ENCODE peak calls at places on chromosomes 1 and 21, in nine cellular contexts. One of them, this sample, is unnamed.

GRCh38 chr1:163414778-163415177 is 93.0 kb downstream of the NUF2 start:
- DNase-seq in IMR-90: no peak
- DNase-seq in cardiac fibroblast: no peak
- DNase-seq in GM23338: no peak
- DNase-seq in lower lobe of right lung: no peak
- DNase-seq in choroid plexus epithelial cell: no peak
- DNase-seq in transverse colon: no peak
- DNase-seq in skeletal muscle cell: no peak
- DNase-seq in mammary epithelial cell: no peak
- DNase-seq in this sample: no peak

GRCh38 chr21:44406953-44407352 is 48.4 kb upstream of the LRRC3 start:
- DNase-seq in IMR-90: no peak
- DNase-seq in cardiac fibroblast: no peak
- DNase-seq in GM23338: no peak
- DNase-seq in lower lobe of right lung: no peak
- DNase-seq in choroid plexus epithelial cell: no peak
- DNase-seq in transverse colon: no peak
- DNase-seq in skeletal muscle cell: no peak
- DNase-seq in mammary epithelial cell: no peak
- DNase-seq in this sample: no peak

GRCh38 chr1:3217096-3217724 is 148.2 kb downstream of the PRDM16 start:
- DNase-seq in IMR-90: no peak
- DNase-seq in cardiac fibroblast: no peak
- DNase-seq in GM23338: no peak
- DNase-seq in lower lobe of right lung: no peak
- DNase-seq in choroid plexus epithelial cell: no peak
- DNase-seq in transverse colon: no peak
- DNase-seq in skeletal muscle cell: no peak
- DNase-seq in mammary epithelial cell: no peak
- DNase-seq in this sample: peak; percentile 14

GRCh38 chr1:66648896-66649597 is 103.2 kb upstream of the DYNLT5 start:
- DNase-seq in IMR-90: no peak
- DNase-seq in cardiac fibroblast: no peak
- DNase-seq in GM23338: no peak
- DNase-seq in lower lobe of right lung: peak; percentile 54
- DNase-seq in choroid plexus epithelial cell: peak; percentile 66
- DNase-seq in transverse colon: peak; percentile 8
- DNase-seq in skeletal muscle cell: no peak
- DNase-seq in mammary epithelial cell: no peak
- DNase-seq in this sample: no peak

GRCh38 chr1:155831279-155831976 is 25.6 kb downstream of the GON4L start:
- DNase-seq in IMR-90: no peak
- DNase-seq in cardiac fibroblast: no peak
- DNase-seq in GM23338: no peak
- DNase-seq in lower lobe of right lung: no peak
- DNase-seq in choroid plexus epithelial cell: no peak
- DNase-seq in transverse colon: no peak
- DNase-seq in skeletal muscle cell: no peak
- DNase-seq in mammary epithelial cell: no peak
- DNase-seq in this sample: no peak

GRCh38 chr1:187038789-187039188 is 210.0 kb downstream of the PLA2G4A start:
- DNase-seq in IMR-90: peak; percentile 61
- DNase-seq in cardiac fibroblast: peak; percentile 8
- DNase-seq in GM23338: no peak
- DNase-seq in lower lobe of right lung: no peak
- DNase-seq in choroid plexus epithelial cell: peak; percentile 63
- DNase-seq in transverse colon: no peak
- DNase-seq in skeletal muscle cell: peak; percentile 7
- DNase-seq in mammary epithelial cell: peak; percentile 81
- DNase-seq in this sample: peak; percentile 50

GRCh38 chr1:81571946-81572345 is 228.8 kb upstream of the ADGRL2 start:
- DNase-seq in IMR-90: no peak
- DNase-seq in cardiac fibroblast: no peak
- DNase-seq in GM23338: no peak
- DNase-seq in lower lobe of right lung: no peak
- DNase-seq in choroid plexus epithelial cell: no peak
- DNase-seq in transverse colon: no peak
- DNase-seq in skeletal muscle cell: no peak
- DNase-seq in mammary epithelial cell: no peak
- DNase-seq in this sample: no peak

GRCh38 chr1:5296135-5296930 is 641.9 kb downstream of the AJAP1 start:
- DNase-seq in IMR-90: no peak
- DNase-seq in cardiac fibroblast: no peak
- DNase-seq in GM23338: no peak
- DNase-seq in lower lobe of right lung: no peak
- DNase-seq in choroid plexus epithelial cell: no peak
- DNase-seq in transverse colon: no peak
- DNase-seq in skeletal muscle cell: no peak
- DNase-seq in mammary epithelial cell: no peak
- DNase-seq in this sample: no peak

GRCh38 chr1:187474266-187474665 is 645.5 kb downstream of the PLA2G4A start:
- DNase-seq in IMR-90: peak; percentile 80
- DNase-seq in cardiac fibroblast: peak; percentile 45
- DNase-seq in GM23338: no peak
- DNase-seq in lower lobe of right lung: no peak
- DNase-seq in choroid plexus epithelial cell: peak; percentile 62
- DNase-seq in transverse colon: no peak
- DNase-seq in skeletal muscle cell: peak; percentile 36
- DNase-seq in mammary epithelial cell: no peak
- DNase-seq in this sample: peak; percentile 62

GRCh38 chr1:111218947-111219346 is 8.6 kb upstream of the CHI3L2 start:
- DNase-seq in IMR-90: no peak
- DNase-seq in cardiac fibroblast: no peak
- DNase-seq in GM23338: no peak
- DNase-seq in lower lobe of right lung: no peak
- DNase-seq in choroid plexus epithelial cell: no peak
- DNase-seq in transverse colon: no peak
- DNase-seq in skeletal muscle cell: no peak
- DNase-seq in mammary epithelial cell: no peak
- DNase-seq in this sample: no peak
- H3K4me3 ChIP-seq in IMR-90: no peak overlapping the region
- H3K4me3 ChIP-seq in cardiac fibroblast: no peak overlapping the region
- H3K4me3 ChIP-seq in GM23338: no peak overlapping the region
- H3K4me3 ChIP-seq in lower lobe of right lung: no peak overlapping the region
- H3K4me3 ChIP-seq in choroid plexus epithelial cell: no peak overlapping the region
- H3K4me3 ChIP-seq in transverse colon: no peak overlapping the region
- H3K4me3 ChIP-seq in skeletal muscle cell: no peak overlapping the region
- H3K4me3 ChIP-seq in mammary epithelial cell: no peak overlapping the region
- H3K4me3 ChIP-seq in this sample: no peak overlapping the region

GRCh38 chr1:179875606-179876288 is 1.9 kb downstream of the TOR1AIP2 start:
- DNase-seq in IMR-90: no peak
- DNase-seq in cardiac fibroblast: no peak
- DNase-seq in GM23338: no peak
- DNase-seq in lower lobe of right lung: no peak
- DNase-seq in choroid plexus epithelial cell: no peak
- DNase-seq in transverse colon: no peak
- DNase-seq in skeletal muscle cell: no peak
- DNase-seq in mammary epithelial cell: no peak
- DNase-seq in this sample: no peak

GRCh38 chr1:179873366-179873978 is 4.1 kb downstream of the TOR1AIP2 start:
- DNase-seq in IMR-90: no peak
- DNase-seq in cardiac fibroblast: no peak
- DNase-seq in GM23338: no peak
- DNase-seq in lower lobe of right lung: no peak
- DNase-seq in choroid plexus epithelial cell: no peak
- DNase-seq in transverse colon: no peak
- DNase-seq in skeletal muscle cell: no peak
- DNase-seq in mammary epithelial cell: no peak
- DNase-seq in this sample: no peak

GRCh38 chr1:179877586-179878265 is at the start of gene TOR1AIP2:
- DNase-seq in IMR-90: peak; percentile 75
- DNase-seq in cardiac fibroblast: peak; percentile 81
- DNase-seq in GM23338: peak; percentile 96
- DNase-seq in lower lobe of right lung: peak; percentile 95
- DNase-seq in choroid plexus epithelial cell: peak; percentile 81
- DNase-seq in transverse colon: peak; percentile 93
- DNase-seq in skeletal muscle cell: peak; percentile 31
- DNase-seq in mammary epithelial cell: peak; percentile 79
- DNase-seq in this sample: peak; percentile 75

GRCh38 chr1:179879797-179880196 is 2.2 kb upstream of the TOR1AIP2 start:
- DNase-seq in IMR-90: no peak
- DNase-seq in cardiac fibroblast: no peak
- DNase-seq in GM23338: no peak
- DNase-seq in lower lobe of right lung: no peak
- DNase-seq in choroid plexus epithelial cell: no peak
- DNase-seq in transverse colon: no peak
- DNase-seq in skeletal muscle cell: no peak
- DNase-seq in mammary epithelial cell: no peak
- DNase-seq in this sample: no peak

DNA sequence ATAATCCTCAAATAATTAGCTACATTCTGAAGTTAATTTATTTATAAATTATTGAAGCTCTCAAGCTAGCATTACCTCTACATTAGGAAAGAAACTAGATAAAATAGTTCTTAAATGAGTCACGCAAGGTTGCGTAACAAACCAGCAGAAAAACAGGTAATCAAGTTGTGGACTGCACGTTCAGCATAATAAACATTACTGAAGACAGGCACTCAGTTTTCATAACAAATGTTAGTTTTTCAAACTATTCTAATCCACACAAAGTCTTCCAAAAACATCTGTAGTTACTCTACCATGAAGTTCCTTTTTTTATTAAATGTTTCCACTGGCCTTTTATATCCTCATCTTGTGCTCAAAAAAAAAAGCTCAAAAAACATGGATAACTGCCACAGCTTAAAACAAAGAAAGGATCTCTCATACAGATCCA is 1.3 kb downstream of the TOR1AIP2 start:
- DNase-seq in IMR-90: peak; percentile 61
- DNase-seq in cardiac fibroblast: peak; percentile 44
- DNase-seq in GM23338: no peak
- DNase-seq in lower lobe of right lung: no peak
- DNase-seq in choroid plexus epithelial cell: peak; percentile 67
- DNase-seq in transverse colon: peak; percentile 10
- DNase-seq in skeletal muscle cell: no peak
- DNase-seq in mammary epithelial cell: peak; percentile 62
- DNase-seq in this sample: peak; percentile 39
- H3K4me3 ChIP-seq in IMR-90: peak overlapping the region; percentile 76
- H3K4me3 ChIP-seq in cardiac fibroblast: peak overlapping the region; percentile 74
- H3K4me3 ChIP-seq in GM23338: peak overlapping the region; percentile 81
- H3K4me3 ChIP-seq in lower lobe of right lung: peak overlapping the region; percentile 73
- H3K4me3 ChIP-seq in choroid plexus epithelial cell: peak overlapping the region; percentile 81
- H3K4me3 ChIP-seq in transverse colon: peak overlapping the region; percentile 75
- H3K4me3 ChIP-seq in skeletal muscle cell: peak overlapping the region; percentile 68
- H3K4me3 ChIP-seq in mammary epithelial cell: peak overlapping the region; percentile 97
- H3K4me3 ChIP-seq in this sample: peak overlapping the region; percentile 91

GRCh38 chr1:167551359-167551758 is 2.2 kb downstream of the CREG1 start:
- DNase-seq in IMR-90: no peak
- DNase-seq in cardiac fibroblast: no peak
- DNase-seq in GM23338: no peak
- DNase-seq in lower lobe of right lung: no peak
- DNase-seq in choroid plexus epithelial cell: no peak
- DNase-seq in transverse colon: no peak
- DNase-seq in skeletal muscle cell: no peak
- DNase-seq in mammary epithelial cell: no peak
- DNase-seq in this sample: no peak

GRCh38 chr1:167553136-167554027 is at the start of gene CREG1:
- DNase-seq in IMR-90: peak; percentile 78
- DNase-seq in cardiac fibroblast: peak; percentile 94
- DNase-seq in GM23338: peak; percentile 98
- DNase-seq in lower lobe of right lung: peak; percentile 96
- DNase-seq in choroid plexus epithelial cell: peak; percentile 93
- DNase-seq in transverse colon: peak; percentile 96
- DNase-seq in skeletal muscle cell: peak; percentile 77
- DNase-seq in mammary epithelial cell: peak; percentile 92
- DNase-seq in this sample: peak; percentile 87

GRCh38 chr1:167548059-167548932 is 5.3 kb downstream of the CREG1 start:
- DNase-seq in IMR-90: peak; percentile 53
- DNase-seq in cardiac fibroblast: peak; percentile 90
- DNase-seq in GM23338: no peak
- DNase-seq in lower lobe of right lung: no peak
- DNase-seq in choroid plexus epithelial cell: peak; percentile 88
- DNase-seq in transverse colon: no peak
- DNase-seq in skeletal muscle cell: peak; percentile 46
- DNase-seq in mammary epithelial cell: peak; percentile 69
- DNase-seq in this sample: no peak

GRCh38 chr1:167555971-167556714 is 2.6 kb upstream of the CREG1 start:
- DNase-seq in IMR-90: peak; percentile 67
- DNase-seq in cardiac fibroblast: peak; percentile 85
- DNase-seq in GM23338: peak; percentile 89
- DNase-seq in lower lobe of right lung: peak; percentile 73
- DNase-seq in choroid plexus epithelial cell: peak; percentile 87
- DNase-seq in transverse colon: peak; percentile 84
- DNase-seq in skeletal muscle cell: no peak
- DNase-seq in mammary epithelial cell: peak; percentile 93
- DNase-seq in this sample: peak; percentile 69

DNA sequence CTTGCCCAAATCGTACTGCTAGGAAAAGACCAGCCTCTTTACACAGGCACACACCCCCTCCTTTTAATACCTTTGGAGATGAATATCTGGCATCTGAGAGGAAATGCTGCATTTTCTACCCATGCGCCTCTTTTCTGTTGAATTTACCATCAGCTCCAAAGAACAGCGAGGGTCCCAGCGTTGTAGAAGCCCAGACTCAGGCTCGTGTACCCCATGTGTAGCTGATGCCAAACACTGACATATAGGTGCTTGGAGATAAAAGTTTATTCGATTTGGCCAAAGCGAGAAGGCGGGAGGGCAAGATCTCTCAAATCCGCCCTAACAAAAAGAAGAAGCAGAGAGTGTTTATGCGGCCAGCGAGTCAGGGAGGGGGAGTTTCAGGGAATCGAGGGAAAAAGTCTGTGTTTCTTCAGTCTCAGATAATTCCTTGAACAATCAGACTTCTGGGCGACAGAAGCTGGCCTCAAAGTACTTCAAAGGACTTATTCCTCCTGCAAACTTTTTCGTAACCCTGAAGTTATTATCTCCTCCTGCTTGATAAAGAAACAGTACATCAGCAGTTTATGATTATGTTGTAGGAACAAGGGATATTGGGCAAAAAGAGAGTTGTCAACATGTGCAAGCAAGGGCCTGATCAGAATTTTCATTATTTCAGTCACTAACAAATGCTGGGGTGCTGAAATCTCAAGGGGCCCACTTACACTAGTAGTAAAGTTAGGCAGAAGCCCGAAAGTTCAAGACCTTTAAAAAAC is 642 bp upstream of the CREG1 start:
- DNase-seq in IMR-90: no peak
- DNase-seq in cardiac fibroblast: no peak
- DNase-seq in GM23338: peak; percentile 22
- DNase-seq in lower lobe of right lung: no peak
- DNase-seq in choroid plexus epithelial cell: no peak
- DNase-seq in transverse colon: no peak
- DNase-seq in skeletal muscle cell: no peak
- DNase-seq in mammary epithelial cell: no peak
- DNase-seq in this sample: no peak
- H3K4me3 ChIP-seq in IMR-90: peak overlapping the region; percentile 32
- H3K4me3 ChIP-seq in cardiac fibroblast: peak overlapping the region; percentile 63
- H3K4me3 ChIP-seq in GM23338: peak overlapping the region; percentile 56
- H3K4me3 ChIP-seq in lower lobe of right lung: peak overlapping the region; percentile 88
- H3K4me3 ChIP-seq in choroid plexus epithelial cell: peak overlapping the region; percentile 67
- H3K4me3 ChIP-seq in transverse colon: peak overlapping the region; percentile 84
- H3K4me3 ChIP-seq in skeletal muscle cell: peak overlapping the region; percentile 65
- H3K4me3 ChIP-seq in mammary epithelial cell: peak overlapping the region; percentile 65
- H3K4me3 ChIP-seq in this sample: peak overlapping the region; percentile 42

DNA sequence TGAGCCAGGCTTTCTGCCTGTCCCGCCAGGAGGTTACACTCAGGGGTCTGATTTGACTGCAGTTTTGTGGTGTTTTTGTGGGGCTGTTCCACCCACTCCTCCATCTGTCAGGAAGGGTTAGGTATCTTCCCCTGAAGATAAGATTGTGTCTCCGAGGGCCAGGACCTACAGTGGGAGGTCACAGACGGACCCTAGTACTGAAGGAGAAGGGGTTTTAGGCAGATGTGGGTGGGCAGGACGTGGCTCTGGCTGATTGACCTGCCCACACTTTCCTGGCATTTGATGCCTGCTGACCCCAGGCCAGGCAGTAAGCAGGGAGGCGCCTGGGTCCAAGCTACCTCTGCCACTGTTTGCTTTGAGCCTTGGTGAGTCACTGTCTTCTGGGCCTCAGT is 13.9 kb downstream of the RPS6KA1 start:
- DNase-seq in IMR-90: no peak
- DNase-seq in cardiac fibroblast: no peak
- DNase-seq in GM23338: no peak
- DNase-seq in lower lobe of right lung: no peak
- DNase-seq in choroid plexus epithelial cell: no peak
- DNase-seq in transverse colon: no peak
- DNase-seq in skeletal muscle cell: no peak
- DNase-seq in mammary epithelial cell: no peak
- DNase-seq in this sample: no peak
- H3K4me3 ChIP-seq in IMR-90: no peak overlapping the region
- H3K4me3 ChIP-seq in cardiac fibroblast: no peak overlapping the region
- H3K4me3 ChIP-seq in GM23338: no peak overlapping the region
- H3K4me3 ChIP-seq in lower lobe of right lung: peak overlapping the region; percentile 43
- H3K4me3 ChIP-seq in choroid plexus epithelial cell: no peak overlapping the region
- H3K4me3 ChIP-seq in transverse colon: peak overlapping the region; percentile 10
- H3K4me3 ChIP-seq in skeletal muscle cell: no peak overlapping the region
- H3K4me3 ChIP-seq in mammary epithelial cell: no peak overlapping the region
- H3K4me3 ChIP-seq in this sample: no peak overlapping the region